ENCODE peak calls at places on chromosomes 7 and 10, in six cellular contexts. S, E, N, L, U and I are unnamed samples.

GRCh38 chr10:71614946-71615345 is 104.6 kb downstream of the C10orf105 start:
- DNase-seq in S (no peak), E (no peak), N (no peak), L (no peak), U (no peak), I (no peak)

GRCh38 chr7:17685141-17685540 is 255.2 kb downstream of the SNX13 start:
- DNase-seq in S (no peak), E (no peak), N (no peak), L (no peak), U (no peak), I (no peak)

GRCh38 chr10:86345296-86346168 is 21.1 kb downstream of the GRID1 start:
- DNase-seq in S (no peak), E (no peak), N (no peak), L (peak; percentile 35), U (no peak), I (no peak)

GRCh38 chr7:17559388-17559787 is 260.9 kb downstream of the AHR start:
- DNase-seq in S (no peak), E (no peak), N (no peak), L (no peak), U (no peak), I (no peak)

GRCh38 chr7:100563809-100564400 is 9.8 kb downstream of the SAP25 start:
- DNase-seq in S (no peak), E (peak; percentile 58), N (no peak), L (peak; percentile 84), U (peak; percentile 67), I (peak; percentile 93)

GRCh38 chr10:20058135-20058534 is 241.9 kb downstream of the PLXDC2 start:
- DNase-seq in S (no peak), E (no peak), N (no peak), L (no peak), U (no peak), I (no peak)

GRCh38 chr7:131159961-131160361 is 167.7 kb upstream of the MKLN1 start:
- DNase-seq in S (peak; percentile 72), E (no peak), N (no peak), L (no peak), U (peak; percentile 55), I (no peak)

GRCh38 chr7:91055219-91055618 is 209.0 kb upstream of the FZD1 start:
- DNase-seq in S (no peak), E (no peak), N (no peak), L (no peak), U (no peak), I (no peak)

GRCh38 chr10:36476399-36476798 is 649.0 kb upstream of the ANKRD30A start:
- DNase-seq in S (no peak), E (no peak), N (no peak), L (no peak), U (peak; percentile 38), I (no peak)

GRCh38 chr7:35695628-35695888 is 623 bp upstream of the HERPUD2 start:
- DNase-seq in S (no peak), E (no peak), N (no peak), L (no peak), U (no peak), I (no peak)

GRCh38 chr7:29194594-29195417 is at the start of gene CHN2:
- DNase-seq in S (no peak), E (no peak), N (no peak), L (peak; percentile 85), U (peak; percentile 5), I (peak; percentile 45)

GRCh38 chr7:21507627-21508343 is 35.1 kb upstream of the DNAH11 start:
- DNase-seq in S (no peak), E (no peak), N (no peak), L (no peak), U (peak; percentile 52), I (peak; percentile 23)

GRCh38 chr10:133237241-133238065 is at the start of gene VENTX:
- DNase-seq in S (no peak), E (no peak), N (no peak), L (no peak), U (no peak), I (no peak)

GRCh38 chr7:151091431-151091830 is 5.2 kb downstream of the AGAP3 start:
- DNase-seq in S (no peak), E (no peak), N (no peak), L (peak; percentile 69), U (no peak), I (no peak)

GRCh38 chr10:108003061-108003460 is 838.6 kb upstream of the SORCS1 start:
- DNase-seq in S (no peak), E (no peak), N (no peak), L (no peak), U (no peak), I (no peak)

GRCh38 chr10:78974409-78975317 is 94.1 kb upstream of the ZMIZ1 start:
- DNase-seq in S (peak; percentile 65), E (peak; percentile 84), N (peak; percentile 55), L (peak; percentile 64), U (peak; percentile 85), I (peak; percentile 65)

GRCh38 chr10:128210215-128211063 is 84.2 kb upstream of the MKI67 start:
- DNase-seq in S (no peak), E (no peak), N (no peak), L (peak; percentile 82), U (no peak), I (peak; percentile 70)

GRCh38 chr10:128211953-128212727 is 85.9 kb upstream of the MKI67 start:
- DNase-seq in S (peak; percentile 5), E (no peak), N (no peak), L (peak; percentile 89), U (peak; percentile 50), I (peak; percentile 76)

GRCh38 chr10:128211064-128211504 is 84.9 kb upstream of the MKI67 start:
- DNase-seq in S (no peak), E (no peak), N (no peak), L (no peak), U (no peak), I (no peak)

GRCh38 chr10:128206676-128207075 is 80.5 kb upstream of the MKI67 start:
- DNase-seq in S (no peak), E (no peak), N (no peak), L (no peak), U (no peak), I (no peak)

DNA sequence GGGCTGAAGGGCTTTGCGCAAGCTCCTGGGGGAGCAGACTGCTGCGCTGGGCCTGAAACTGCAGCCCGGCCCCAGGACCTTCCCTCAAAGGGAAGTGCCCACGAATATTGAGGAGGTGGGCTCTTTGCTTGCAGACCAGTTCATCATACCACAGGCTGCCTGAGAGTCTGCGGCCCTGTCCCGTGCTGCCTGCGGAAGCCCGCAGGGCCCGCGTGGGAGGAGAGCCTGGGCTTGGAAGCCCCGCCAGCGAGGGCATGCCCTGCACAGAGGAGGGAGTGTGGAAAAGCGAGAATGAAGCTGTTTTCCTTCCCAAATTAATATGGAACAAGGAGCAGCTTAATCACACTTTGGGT is 83.6 kb upstream of the MKI67 start:
- DNase-seq in S (no peak), E (no peak), N (no peak), L (no peak), U (no peak), I (no peak)
- H3K4me3 ChIP-seq in S (peak overlapping the region; percentile 47), E (peak overlapping the region; percentile 75), N (no peak overlapping the region), L (peak overlapping the region; percentile 58), U (no peak overlapping the region), I (peak overlapping the region; percentile 61)

GRCh38 chr10:122877264-122877663 is 2.1 kb downstream of the FAM24B start:
- DNase-seq in S (no peak), E (no peak), N (no peak), L (no peak), U (no peak), I (no peak)

GRCh38 chr10:122878799-122879338 is 512 bp downstream of the FAM24B start:
- DNase-seq in S (no peak), E (no peak), N (no peak), L (no peak), U (no peak), I (no peak)

GRCh38 chr10:122876493-122876855 is 2.9 kb downstream of the FAM24B start:
- DNase-seq in S (no peak), E (no peak), N (no peak), L (no peak), U (no peak), I (no peak)

GRCh38 chr10:122879339-122880273 is at the start of gene FAM24B:
- DNase-seq in S (peak; percentile 97), E (peak; percentile 63), N (peak; percentile 84), L (peak; percentile 92), U (peak; percentile 99), I (peak; percentile 93)

DNA sequence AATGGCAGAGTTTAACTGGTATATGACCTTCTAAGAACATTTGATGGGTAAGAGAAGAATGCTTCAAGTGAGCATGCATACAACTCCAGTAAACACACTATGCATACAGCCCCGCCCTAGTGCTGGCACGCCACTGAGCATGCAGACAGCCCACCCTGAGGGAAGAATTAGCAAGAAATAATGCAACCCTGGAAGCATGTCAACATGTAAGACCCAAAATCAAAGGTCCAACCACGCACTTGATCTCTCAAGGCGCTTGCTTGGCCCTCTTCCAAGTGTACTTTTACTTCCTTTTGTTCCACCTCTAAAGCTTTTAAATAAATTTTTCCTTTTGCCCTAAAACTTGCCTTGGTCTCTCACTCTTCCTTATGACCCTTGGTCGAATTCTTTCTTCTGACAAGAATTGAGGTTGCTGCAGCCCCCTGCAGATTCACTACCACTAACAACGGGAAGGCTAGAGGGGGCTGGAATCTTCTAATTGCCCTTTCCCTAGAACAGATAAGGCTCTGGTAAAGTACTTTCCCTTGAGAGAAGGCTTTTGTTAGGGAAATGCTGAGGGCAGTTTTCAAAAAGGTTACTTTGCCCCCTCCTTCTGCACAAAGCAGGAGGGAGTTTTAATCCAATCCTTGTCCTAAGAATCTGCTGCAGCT is 3.4 kb downstream of the FAM24B start:
- DNase-seq in S (no peak), E (no peak), N (no peak), L (no peak), U (no peak), I (no peak)
- H3K4me3 ChIP-seq in S (no peak overlapping the region), E (no peak overlapping the region), N (no peak overlapping the region), L (no peak overlapping the region), U (no peak overlapping the region), I (no peak overlapping the region)

DNA sequence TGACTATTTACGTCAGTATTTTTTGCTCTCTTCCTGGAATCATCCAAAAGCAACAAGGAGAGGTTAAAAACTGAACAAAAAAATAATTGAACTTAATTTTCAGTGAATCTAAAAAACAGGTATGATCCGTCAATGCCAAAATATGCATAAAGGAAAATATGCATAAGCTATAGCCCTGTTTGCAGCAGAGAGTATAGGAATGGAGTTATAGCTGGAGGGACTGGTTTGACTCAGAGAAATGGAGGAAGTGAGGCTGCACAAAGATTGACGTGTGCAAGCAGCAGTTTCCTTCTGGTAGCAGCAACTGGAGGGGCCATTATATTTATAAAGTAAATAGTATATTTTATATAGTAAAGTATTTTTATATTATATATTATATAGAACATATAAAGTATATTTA is 37.1 kb downstream of the GNG11 start:
- DNase-seq in S (no peak), E (no peak), N (no peak), L (no peak), U (no peak), I (no peak)
- H3K4me3 ChIP-seq in S (no peak overlapping the region), E (no peak overlapping the region), N (no peak overlapping the region), L (no peak overlapping the region), U (no peak overlapping the region), I (no peak overlapping the region)

GRCh38 chr10:62025134-62025794 is 123.8 kb downstream of the ARID5B start:
- DNase-seq in S (no peak), E (no peak), N (no peak), L (no peak), U (no peak), I (no peak)

GRCh38 chr10:62023289-62023688 is 121.8 kb downstream of the ARID5B start:
- DNase-seq in S (no peak), E (no peak), N (no peak), L (no peak), U (no peak), I (no peak)

GRCh38 chr10:62027841-62028501 is 126.5 kb downstream of the ARID5B start:
- DNase-seq in S (no peak), E (no peak), N (no peak), L (no peak), U (no peak), I (no peak)

GRCh38 chr10:62024026-62024701 is 122.7 kb downstream of the ARID5B start:
- DNase-seq in S (no peak), E (no peak), N (no peak), L (no peak), U (no peak), I (no peak)

GRCh38 chr10:62025901-62026879 is 124.7 kb downstream of the ARID5B start:
- DNase-seq in S (no peak), E (no peak), N (no peak), L (no peak), U (no peak), I (no peak)
- H3K4me3 ChIP-seq in S (no peak overlapping the region), E (no peak overlapping the region), N (no peak overlapping the region), L (no peak overlapping the region), U (no peak overlapping the region), I (no peak overlapping the region)